ENCODE peak calls at places on chromosomes 2 and 18, in four cellular contexts. One of them, this sample, is unnamed.

GRCh38 chr2:224887159-224887558 is 155.1 kb downstream of the DOCK10 start:
- DNase-seq in HCT116: no peak
- DNase-seq in K562: no peak
- DNase-seq in HepG2: no peak
- DNase-seq in this sample: no peak

GRCh38 chr2:179263015-179263414 is 1.6 kb downstream of the SESTD1 start:
- DNase-seq in HCT116: no peak
- DNase-seq in K562: no peak
- DNase-seq in HepG2: peak
- DNase-seq in this sample: no peak

GRCh38 chr2:9821805-9822445 is 21.3 kb upstream of the TAF1B start:
- DNase-seq in HCT116: no peak
- DNase-seq in K562: no peak
- DNase-seq in HepG2: no peak
- DNase-seq in this sample: no peak

GRCh38 chr18:48728204-48728833 is 189.5 kb downstream of the CTIF start:
- DNase-seq in HCT116: no peak
- DNase-seq in K562: peak
- DNase-seq in HepG2: no peak
- DNase-seq in this sample: no peak

GRCh38 chr2:112542974-112543760 is 902 bp downstream of the POLR1B start:
- DNase-seq in HCT116: peak
- DNase-seq in K562: peak
- DNase-seq in HepG2: peak
- DNase-seq in this sample: peak

GRCh38 chr2:54639609-54640008 is 83.9 kb upstream of the EML6 start:
- DNase-seq in HCT116: no peak
- DNase-seq in K562: peak
- DNase-seq in HepG2: no peak
- DNase-seq in this sample: no peak

GRCh38 chr18:44732604-44733003 is 51.9 kb downstream of the SETBP1 start:
- DNase-seq in HCT116: no peak
- DNase-seq in K562: no peak
- DNase-seq in HepG2: no peak
- DNase-seq in this sample: no peak

GRCh38 chr2:121890041-121890440 is 134.6 kb downstream of the TSN start:
- DNase-seq in HCT116: no peak
- DNase-seq in K562: no peak
- DNase-seq in HepG2: no peak
- DNase-seq in this sample: no peak

GRCh38 chr18:26747131-26747475 is 118.4 kb downstream of the AQP4 start:
- DNase-seq in HCT116: no peak
- DNase-seq in K562: no peak
- DNase-seq in HepG2: no peak
- DNase-seq in this sample: peak

GRCh38 chr2:173749315-173749714 is 215.9 kb downstream of the SP3 start:
- DNase-seq in HCT116: peak
- DNase-seq in K562: no peak
- DNase-seq in HepG2: peak
- DNase-seq in this sample: peak

GRCh38 chr2:234669611-234670010 is 172.7 kb upstream of the ARL4C start:
- DNase-seq in HCT116: no peak
- DNase-seq in K562: no peak
- DNase-seq in HepG2: no peak
- DNase-seq in this sample: no peak
- TF ChIP-seq CTCF in HCT116: peak
- TF ChIP-seq CTCF in K562: no peak
- TF ChIP-seq CTCF in HepG2: peak
- TF ChIP-seq CTCF in this sample: peak

GRCh38 chr2:215171151-215171550 is 32.7 kb upstream of the ABCA12 start:
- DNase-seq in HCT116: no peak
- DNase-seq in K562: no peak
- DNase-seq in HepG2: no peak
- DNase-seq in this sample: no peak
- TF ChIP-seq TCF7L2 in HCT116: no peak
- TF ChIP-seq TCF7L2 in K562: no peak
- TF ChIP-seq TCF7L2 in HepG2: no peak
- TF ChIP-seq TCF7L2 in this sample: no peak

GRCh38 chr2:110103060-110103961 is 12.3 kb downstream of the MALL start:
- DNase-seq in HCT116: no peak
- DNase-seq in K562: no peak
- DNase-seq in HepG2: no peak
- DNase-seq in this sample: no peak
- H3K27ac ChIP-seq in HCT116: peak
- H3K27ac ChIP-seq in K562: no peak
- H3K27ac ChIP-seq in HepG2: no peak
- H3K27ac ChIP-seq in this sample: peak

DNA sequence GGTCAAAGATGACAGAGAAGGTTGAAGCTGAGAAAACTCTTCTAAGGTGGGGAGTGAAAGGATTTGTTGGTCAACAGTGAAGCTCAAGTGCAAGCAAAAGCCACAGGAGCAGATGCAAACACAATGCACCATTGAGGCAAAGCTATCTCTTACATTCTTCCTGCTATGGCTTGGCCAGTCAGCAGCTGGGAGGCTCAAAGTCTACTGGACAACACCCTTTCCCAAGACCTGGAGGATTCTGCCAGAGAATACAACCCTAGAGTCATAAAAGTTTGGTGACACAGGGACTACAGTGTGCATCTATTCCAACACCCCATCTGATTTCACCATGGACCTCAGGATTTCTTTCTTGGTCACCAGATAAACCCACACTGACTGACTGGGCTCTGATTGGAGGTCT is 342.0 kb downstream of the HRH4 start:
- DNase-seq in HCT116: no peak
- DNase-seq in K562: no peak
- DNase-seq in HepG2: no peak
- DNase-seq in this sample: no peak
- TF ChIP-seq CTCF in HCT116: no peak
- TF ChIP-seq CTCF in K562: no peak
- TF ChIP-seq CTCF in HepG2: no peak
- TF ChIP-seq CTCF in this sample: no peak

DNA sequence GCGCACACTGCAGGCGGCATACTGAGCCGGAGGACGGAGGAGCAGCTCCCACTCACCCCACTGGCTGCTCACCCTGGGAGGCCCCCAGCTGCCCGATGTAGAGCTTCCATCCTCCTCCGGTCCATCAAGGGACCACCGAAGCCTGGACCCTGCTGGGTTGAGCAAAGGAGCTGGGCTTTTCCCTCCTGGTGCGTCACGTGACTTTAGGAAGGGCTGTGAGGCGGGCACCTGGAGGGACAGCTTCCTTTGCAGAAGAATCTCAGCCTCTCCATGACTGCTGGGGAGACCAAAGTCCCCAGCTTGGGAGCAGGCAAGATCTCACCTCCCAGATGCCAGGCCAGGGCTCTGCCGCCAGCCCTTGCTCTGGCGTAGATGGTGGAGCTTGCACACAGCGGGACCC is 102.7 kb downstream of the TWIST2 start:
- DNase-seq in HCT116: no peak
- DNase-seq in K562: no peak
- DNase-seq in HepG2: no peak
- DNase-seq in this sample: no peak
- TF ChIP-seq TCF7L2 in HCT116: no peak
- TF ChIP-seq TCF7L2 in K562: no peak
- TF ChIP-seq TCF7L2 in HepG2: no peak
- TF ChIP-seq TCF7L2 in this sample: no peak